ENCODE peak calls at places on chromosomes 11 and 22, in four cellular contexts. Q, A, N and U are unnamed samples.

GRCh38 chr22:39242389-39242808 is 2.4 kb downstream of the PDGFB start:
- DNase-seq in Q (no peak), N (no peak), A (no peak), U (no peak)

GRCh38 chr11:17012712-17013547 is 1.3 kb downstream of the PLEKHA7 start:
- DNase-seq in A (no peak), N (peak), Q (peak), U (no peak)

GRCh38 chr11:117959438-117960149 is 26.6 kb upstream of the IL10RA start:
- DNase-seq in Q (no peak), A (no peak), N (no peak), U (no peak)

GRCh38 chr11:126061707-126062678 is 673 bp downstream of the CDON start:
- DNase-seq in Q (peak), N (peak), A (no peak), U (peak)

GRCh38 chr11:67463680-67464410 is 5.2 kb downstream of the TMEM134 start:
- DNase-seq in Q (no peak), N (no peak), A (no peak), U (no peak)

GRCh38 chr11:1157645-1158591 is at the start of gene MUC5AC:
- DNase-seq in N (no peak), A (no peak), Q (no peak), U (no peak)

GRCh38 chr22:40524392-40525249 is 111.9 kb downstream of the MRTFA start:
- DNase-seq in Q (peak), N (no peak), A (no peak), U (peak)

GRCh38 chr22:37618674-37619073 is 10.0 kb downstream of the GGA1 start:
- DNase-seq in N (no peak), Q (no peak), A (no peak), U (no peak)

GRCh38 chr11:16155448-16155847 is 200.9 kb downstream of the SOX6 start:
- DNase-seq in A (no peak), N (no peak), Q (no peak), U (no peak)

GRCh38 chr22:28019360-28019759 is 100.3 kb upstream of the PITPNB start:
- DNase-seq in Q (no peak), A (no peak), N (no peak), U (peak)

GRCh38 chr22:23179381-23180294 is 671 bp upstream of the BCR start:
- DNase-seq in N (no peak), A (no peak), Q (no peak), U (peak)

GRCh38 chr22:44936201-44936600 is 73.6 kb downstream of the PHF21B start:
- DNase-seq in N (no peak), A (no peak), Q (no peak), U (no peak)

GRCh38 chr22:49100316-49100715 is 727.4 kb downstream of the BRD1 start:
- DNase-seq in N (no peak), Q (no peak), A (no peak), U (no peak)

GRCh38 chr11:23988381-23989006 is 508.4 kb upstream of the LUZP2 start:
- DNase-seq in Q (peak), N (no peak), A (no peak), U (no peak)

DNA sequence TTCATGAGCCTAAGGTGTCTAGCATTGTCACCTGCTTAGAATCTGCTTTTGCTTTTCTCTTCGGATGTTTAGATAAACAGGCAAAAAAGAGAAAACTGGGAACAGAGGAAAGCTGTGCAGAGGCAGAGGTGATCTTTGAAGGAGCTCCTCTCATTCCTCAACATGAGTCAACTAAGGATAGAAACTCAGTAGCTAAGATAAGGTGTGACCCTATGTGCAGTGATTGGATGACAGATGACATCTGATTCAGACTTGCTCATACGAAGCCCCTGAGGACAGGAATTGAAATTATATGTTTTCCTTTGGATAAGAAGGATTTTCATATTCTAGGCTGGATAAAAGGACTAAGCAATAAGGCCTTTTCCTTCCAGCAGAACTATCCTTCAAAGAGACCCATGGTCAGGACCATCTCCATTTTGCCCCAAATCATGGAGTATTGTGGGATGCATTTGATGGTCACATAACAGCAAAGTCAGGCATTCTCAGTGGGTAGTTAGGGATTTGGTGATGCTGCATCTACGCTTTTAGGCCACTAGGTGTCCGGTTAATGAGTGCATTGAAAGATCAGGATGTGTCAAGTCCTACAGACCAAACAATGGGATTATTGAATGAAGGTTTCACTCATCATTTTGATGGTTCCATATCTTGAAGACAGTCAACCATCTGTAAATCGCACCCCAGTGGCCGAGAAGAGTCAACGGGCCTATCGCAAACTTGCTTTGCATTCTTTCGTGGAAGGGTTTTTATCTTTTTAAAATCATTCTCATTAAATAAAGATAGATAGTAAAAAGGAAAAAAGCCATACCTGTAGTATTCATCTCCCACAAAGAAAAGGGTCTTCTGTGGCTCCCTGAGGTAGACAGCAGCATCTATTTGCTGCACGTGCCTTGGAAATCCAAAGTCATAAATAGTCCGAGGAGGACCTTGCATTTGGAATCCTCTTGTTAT is 32.2 kb downstream of the MMP20 start:
- DNase-seq in Q (peak), N (no peak), A (no peak), U (no peak)
- TF ChIP-seq CTCF in Q (peak), N (peak), A (no peak), U (peak)

GRCh38 chr11:75399344-75400109 is at the start of gene RPS3:
- DNase-seq in Q (peak), N (peak), A (peak), U (peak)
- TF ChIP-seq CTCF in Q (no peak), N (no peak), A (peak), U (no peak)

DNA sequence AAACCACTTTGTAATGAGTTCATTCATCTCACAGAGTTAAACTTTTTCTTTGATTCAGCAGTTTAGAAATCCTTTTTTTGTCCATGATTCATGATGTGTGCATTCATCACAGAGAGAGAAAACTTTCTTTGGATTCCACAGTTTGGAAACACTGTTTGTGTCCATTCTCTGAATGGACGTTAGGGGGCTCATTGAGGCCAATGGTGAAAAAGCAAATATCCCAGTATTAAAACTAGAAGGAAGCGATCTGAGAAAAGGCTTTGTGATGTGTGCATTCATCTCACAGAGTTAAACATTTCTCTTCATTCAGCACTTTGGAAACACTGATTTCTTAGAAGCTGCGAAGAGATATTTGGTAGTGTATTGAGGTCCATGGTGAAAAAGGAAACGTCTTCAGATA is 155.6 kb upstream of the TRIM48 start:
- DNase-seq in N (no peak), Q (no peak), A (no peak), U (no peak)
- TF ChIP-seq CTCF in N (no peak), Q (no peak), A (no peak), U (no peak)

DNA sequence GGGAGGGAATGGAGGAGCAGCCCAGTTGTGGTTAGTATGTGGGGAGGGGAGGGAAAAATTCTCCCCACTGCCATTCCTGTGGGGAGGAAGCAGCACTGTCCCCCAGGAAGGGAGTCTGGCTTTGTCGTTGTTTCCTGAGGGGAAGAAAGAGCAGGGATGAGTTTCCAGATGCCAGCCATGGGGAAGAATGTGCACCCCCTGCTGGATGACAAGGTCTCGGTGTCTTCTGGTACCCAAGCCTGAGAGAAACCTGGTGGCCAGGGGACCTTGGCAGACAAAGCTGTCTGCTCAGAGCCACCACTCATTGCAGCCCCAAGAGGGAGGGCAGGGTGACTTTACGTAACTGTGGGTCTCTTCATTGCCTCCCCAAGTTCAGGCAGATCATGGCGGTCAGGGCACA is 81.3 kb upstream of the CD82 start:
- DNase-seq in N (peak), A (no peak), Q (no peak), U (no peak)
- TF ChIP-seq CTCF in N (peak), A (no peak), Q (peak), U (peak)

DNA sequence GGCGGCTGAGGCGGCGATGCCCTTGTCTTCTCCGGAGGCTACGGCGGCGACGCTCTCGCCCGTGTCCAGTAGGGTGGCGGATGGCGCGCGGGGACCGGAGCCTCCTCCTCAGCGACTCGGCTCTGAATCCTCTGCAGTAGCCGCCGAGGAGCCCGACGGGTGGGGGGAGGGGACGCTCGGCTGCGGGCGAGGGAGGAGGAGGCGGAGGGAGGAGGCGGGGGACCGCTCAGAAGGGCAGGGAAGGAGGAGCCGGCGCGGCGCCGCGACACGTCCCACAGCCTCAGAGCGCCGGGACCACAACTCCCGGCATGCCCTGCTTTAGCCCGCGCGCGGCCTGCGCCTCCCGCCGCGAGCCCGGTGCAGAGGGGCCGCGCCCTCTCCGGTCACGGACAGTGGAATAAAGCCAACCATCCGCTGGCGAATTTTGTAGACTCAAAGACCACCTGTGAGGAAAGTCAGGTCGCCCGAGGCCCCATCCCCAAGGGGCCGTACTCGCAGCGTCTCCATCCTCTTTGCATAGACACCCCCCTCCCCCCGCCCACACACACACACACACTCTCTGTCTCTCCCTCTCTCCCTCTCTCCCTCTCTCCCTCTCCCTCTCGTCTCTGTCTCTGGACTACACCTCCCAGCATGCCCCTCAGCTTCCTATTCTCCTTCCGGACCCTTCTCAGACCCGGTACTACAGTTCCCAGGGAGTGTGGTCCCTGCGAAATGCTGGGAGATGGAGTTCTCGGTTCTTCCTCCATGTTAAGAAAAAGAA is at the start of gene FAM168A:
- DNase-seq in Q (peak), A (peak), N (peak), U (peak)
- TF ChIP-seq CTCF in Q (no peak), A (peak), N (no peak), U (peak)

GRCh38 chr11:120564573-120565301 is 53.2 kb downstream of the GRIK4 start:
- DNase-seq in Q (peak), A (no peak), N (peak), U (peak)
- TF ChIP-seq CTCF in Q (no peak), A (no peak), N (no peak), U (no peak)

GRCh38 chr11:2886191-2886894 is 768 bp upstream of the CDKN1C start:
- DNase-seq in N (peak), Q (peak), A (no peak), U (peak)

GRCh38 chr11:2884424-2884815 is 1.2 kb downstream of the CDKN1C start:
- DNase-seq in Q (peak), N (peak), A (no peak), U (no peak)

GRCh38 chr11:2883717-2884423 is 1.7 kb downstream of the CDKN1C start:
- DNase-seq in A (no peak), Q (peak), N (peak), U (no peak)

GRCh38 chr11:2885676-2886081 is at the start of gene CDKN1C:
- DNase-seq in Q (peak), A (peak), N (peak), U (peak)

GRCh38 chr11:2885017-2885675 is 429 bp downstream of the CDKN1C start:
- DNase-seq in Q (peak), A (no peak), N (peak), U (peak)
- TF ChIP-seq CTCF in Q (peak), A (peak), N (no peak), U (peak)

GRCh38 chr11:13767461-13767860 is 99.0 kb downstream of the FAR1 start:
- DNase-seq in Q (no peak), A (no peak), N (no peak), U (no peak)

GRCh38 chr11:13776134-13776815 is 107.8 kb downstream of the FAR1 start:
- DNase-seq in N (peak), A (peak), Q (no peak), U (peak)

GRCh38 chr11:13769188-13769587 is 100.7 kb downstream of the FAR1 start:
- DNase-seq in Q (no peak), A (no peak), N (no peak), U (no peak)

GRCh38 chr11:13775471-13775870 is 107.0 kb downstream of the FAR1 start:
- DNase-seq in Q (no peak), N (no peak), A (no peak), U (no peak)

DNA sequence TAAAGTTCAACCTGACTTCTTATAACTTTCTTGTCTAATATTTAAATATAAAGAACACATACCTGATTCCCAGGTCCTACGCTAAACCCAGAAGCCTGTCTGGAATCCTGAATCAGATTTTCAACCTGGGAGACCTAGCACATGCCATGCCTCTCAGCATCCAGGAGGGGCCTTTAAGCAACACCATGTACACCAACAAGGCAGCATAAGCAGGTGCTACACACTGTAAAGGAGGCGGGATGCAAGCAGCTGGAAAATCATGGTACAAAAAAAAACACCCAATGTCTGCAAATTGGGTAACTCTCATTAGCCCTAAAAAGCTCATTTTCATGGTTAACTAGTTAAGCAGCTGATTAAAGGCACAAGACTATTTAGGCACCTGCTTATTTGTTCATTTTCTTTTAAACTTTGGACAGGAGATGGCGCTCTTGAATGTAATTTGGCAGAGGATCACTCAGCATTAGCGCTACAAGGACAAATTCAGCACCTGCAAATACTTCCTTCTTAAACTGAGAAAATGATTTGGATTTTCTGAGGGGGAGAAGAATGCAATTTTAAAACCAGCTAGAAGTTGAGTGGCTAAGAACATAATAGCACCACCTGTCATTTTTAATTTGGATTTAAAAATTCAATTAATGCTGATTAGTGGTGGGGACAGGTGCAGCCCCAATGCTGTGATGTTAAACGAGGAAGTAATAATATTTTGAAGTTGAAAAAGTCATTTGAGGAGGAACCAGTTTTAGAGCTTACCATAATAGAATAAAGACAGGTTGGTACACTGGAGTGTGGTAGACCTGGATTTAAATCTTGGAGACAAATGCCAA is 104.0 kb downstream of the FAR1 start:
- DNase-seq in N (peak), Q (peak), A (no peak), U (peak)
- TF ChIP-seq CTCF in N (peak), Q (peak), A (peak), U (peak)